ENCODE peak calls at places on chromosomes 4 and X, in five cellular contexts. K, C, F, M and H are unnamed samples.

GRCh38 chr4:101198741-101199339 is 148.5 kb downstream of the PPP3CA start:
- DNase-seq in K (no peak), C (no peak), F (no peak), M (no peak), H (no peak)

GRCh38 chr4:25446611-25447010 is 69.5 kb downstream of the ANAPC4 start:
- DNase-seq in K (no peak), C (no peak), F (no peak), M (no peak), H (no peak)

GRCh38 chrX:54838583-54838982 is 31.0 kb downstream of the MAGED2 start:
- DNase-seq in K (no peak), C (no peak), F (no peak), M (no peak), H (no peak)

GRCh38 chr4:10151182-10151581 is 34.6 kb upstream of the WDR1 start:
- DNase-seq in K (no peak), C (peak; percentile 47), F (no peak), M (no peak), H (no peak)

GRCh38 chrX:110201799-110202198 is 116.1 kb downstream of the AMMECR1 start:
- DNase-seq in K (no peak), C (no peak), F (no peak), M (no peak), H (no peak)

GRCh38 chrX:153032397-153033118 is 23.7 kb upstream of the PNMA3 start:
- DNase-seq in K (peak; percentile 75), C (peak; percentile 72), F (peak; percentile 27), M (peak; percentile 88), H (peak; percentile 67)

GRCh38 chrX:53483838-53484420 is 49.8 kb upstream of the HSD17B10 start:
- DNase-seq in K (no peak), C (no peak), F (peak; percentile 20), M (no peak), H (no peak)

GRCh38 chrX:134732676-134733075 is 74.4 kb upstream of the PLAC1 start:
- DNase-seq in K (no peak), C (no peak), F (no peak), M (no peak), H (no peak)

GRCh38 chrX:9860826-9861225 is 74.6 kb downstream of the SHROOM2 start:
- DNase-seq in K (no peak), C (no peak), F (no peak), M (no peak), H (no peak)

GRCh38 chr4:37745946-37746345 is 59.8 kb upstream of the RELL1 start:
- DNase-seq in K (no peak), C (no peak), F (peak; percentile 15), M (no peak), H (no peak)

GRCh38 chrX:103913356-103914020 is 48.9 kb upstream of the TMSB15B start:
- DNase-seq in K (no peak), C (no peak), F (peak; percentile 1), M (no peak), H (no peak)

GRCh38 chrX:103918050-103918449 is 44.4 kb upstream of the TMSB15B start:
- DNase-seq in K (peak; percentile 39), C (peak; percentile 53), F (peak; percentile 63), M (no peak), H (peak; percentile 17)

GRCh38 chrX:103918584-103919335 is 43.7 kb upstream of the TMSB15B start:
- DNase-seq in K (peak; percentile 6), C (peak; percentile 54), F (peak; percentile 74), M (peak; percentile 78), H (peak; percentile 31)

GRCh38 chrX:103919336-103919682 is 43.1 kb upstream of the TMSB15B start:
- DNase-seq in K (no peak), C (peak; percentile 23), F (peak; percentile 56), M (no peak), H (no peak)
- TF ChIP-seq CTCF in K (no peak), C (peak; percentile 11), F (peak; percentile 44), M (peak; percentile 35), H (no peak)

DNA sequence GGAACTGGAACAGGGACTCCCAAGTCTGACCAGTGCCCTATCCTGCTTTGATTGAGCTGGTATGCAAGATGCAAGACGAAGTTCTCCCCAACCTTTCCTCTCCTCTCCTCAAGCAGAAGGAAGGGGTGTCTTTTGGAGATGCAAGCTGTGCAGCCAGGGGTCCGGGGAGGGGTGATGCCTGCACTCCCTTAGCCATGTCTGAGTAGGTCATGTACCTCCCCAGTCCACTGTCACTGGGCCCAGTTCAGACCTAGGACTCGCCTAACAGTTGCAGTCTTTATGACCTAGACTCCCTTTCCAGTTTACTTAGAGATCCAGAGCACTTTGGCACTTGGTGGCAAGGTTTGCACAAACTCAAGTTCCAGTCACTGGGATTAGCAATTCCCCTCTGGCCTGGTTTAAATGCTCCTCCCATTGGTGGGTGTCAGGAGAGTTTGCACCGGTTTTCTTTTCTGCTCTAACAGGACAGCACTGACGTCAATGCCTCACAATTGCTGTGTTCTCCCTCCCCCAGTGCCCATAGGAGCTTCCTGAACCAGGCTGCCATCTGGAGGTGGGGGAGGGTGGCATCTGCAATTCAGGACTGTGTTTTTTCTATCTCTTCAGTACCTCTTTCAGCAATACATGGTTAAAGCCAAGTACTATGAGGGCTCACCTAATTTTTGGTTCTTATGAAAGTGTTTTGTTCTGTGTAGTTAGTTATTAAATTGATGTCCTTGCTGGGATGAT is 782.2 kb downstream of the ARAP2 start:
- DNase-seq in K (no peak), C (no peak), F (no peak), M (peak; percentile 21), H (no peak)
- TF ChIP-seq CTCF in K (no peak), C (no peak), F (no peak), M (no peak), H (no peak)

DNA sequence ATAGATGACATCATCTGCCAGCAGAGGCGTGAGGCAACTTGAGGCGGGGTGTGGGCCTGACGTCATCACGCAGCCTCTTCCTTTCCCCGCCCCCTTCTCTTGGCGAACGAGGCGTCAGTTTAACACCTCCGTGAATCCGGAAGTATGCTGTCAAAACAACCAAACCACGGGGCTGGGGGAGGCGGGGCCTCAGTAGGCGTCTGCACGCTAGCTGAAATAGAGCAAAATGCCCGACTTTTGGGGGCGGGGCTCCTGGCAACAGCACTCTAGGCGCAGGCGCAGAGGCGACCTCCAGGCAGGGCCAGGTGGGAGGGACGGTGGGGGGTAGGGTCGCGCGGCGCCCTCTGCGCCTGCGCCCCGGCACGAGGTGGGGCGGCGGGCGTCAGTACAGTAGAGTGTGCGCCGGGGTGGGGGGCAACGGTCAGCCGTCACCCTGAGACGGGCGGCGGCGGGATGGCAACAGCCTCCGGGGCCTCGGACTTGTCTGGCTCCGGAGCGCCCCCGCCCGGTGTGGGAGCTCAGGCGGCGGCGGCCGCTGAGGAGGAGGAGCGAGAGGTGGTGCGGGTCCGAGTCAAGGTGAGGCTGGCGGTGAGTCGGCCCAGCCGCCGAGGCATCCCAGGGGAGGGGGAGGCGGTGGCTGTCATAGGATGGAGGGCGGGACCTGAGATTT is at the start of gene TBC1D25:
- DNase-seq in K (peak; percentile 99), C (peak; percentile 97), F (peak; percentile 97), M (peak; percentile 98), H (peak; percentile 91)
- TF ChIP-seq CTCF in K (peak; percentile 53), C (peak; percentile 48), F (peak; percentile 43), M (peak; percentile 41), H (peak; percentile 33)

DNA sequence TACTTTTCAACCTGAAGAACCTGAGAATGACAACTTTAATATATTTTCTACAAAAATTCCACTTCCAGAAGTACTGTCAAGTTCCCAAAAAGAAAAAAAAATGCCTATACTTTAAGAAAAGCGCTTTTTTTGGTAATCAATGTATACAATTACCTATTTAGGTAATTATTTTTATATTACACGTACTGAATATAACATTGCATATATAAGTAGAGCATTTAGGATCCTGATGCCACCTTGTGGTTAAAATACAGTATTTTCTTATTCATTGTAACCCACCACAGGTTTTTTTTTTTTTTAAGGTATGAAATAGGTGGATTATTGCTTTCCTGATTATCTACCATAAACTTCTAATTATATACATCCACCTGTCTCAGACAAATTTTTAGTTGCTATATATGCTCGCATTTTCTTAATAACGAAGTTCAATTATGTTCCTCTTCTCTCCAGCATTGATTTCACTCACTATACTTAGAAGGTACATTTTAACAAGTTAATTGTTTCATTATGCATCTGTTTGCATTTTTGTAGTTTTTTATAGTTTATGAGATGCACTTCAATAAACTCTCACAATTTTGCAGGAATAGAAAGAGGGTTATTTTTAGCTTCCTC is 5.2 kb downstream of the MAP9 start:
- DNase-seq in K (peak; percentile 6), C (no peak), F (peak; percentile 37), M (no peak), H (no peak)
- TF ChIP-seq CTCF in K (no peak), C (peak; percentile 46), F (peak; percentile 45), M (peak; percentile 49), H (peak; percentile 68)

GRCh38 chr4:122305853-122306252 is 73.0 kb upstream of the ADAD1 start:
- DNase-seq in K (no peak), C (no peak), F (no peak), M (no peak), H (no peak)

GRCh38 chr4:122313001-122313400 is 65.8 kb upstream of the ADAD1 start:
- DNase-seq in K (no peak), C (no peak), F (no peak), M (no peak), H (no peak)

DNA sequence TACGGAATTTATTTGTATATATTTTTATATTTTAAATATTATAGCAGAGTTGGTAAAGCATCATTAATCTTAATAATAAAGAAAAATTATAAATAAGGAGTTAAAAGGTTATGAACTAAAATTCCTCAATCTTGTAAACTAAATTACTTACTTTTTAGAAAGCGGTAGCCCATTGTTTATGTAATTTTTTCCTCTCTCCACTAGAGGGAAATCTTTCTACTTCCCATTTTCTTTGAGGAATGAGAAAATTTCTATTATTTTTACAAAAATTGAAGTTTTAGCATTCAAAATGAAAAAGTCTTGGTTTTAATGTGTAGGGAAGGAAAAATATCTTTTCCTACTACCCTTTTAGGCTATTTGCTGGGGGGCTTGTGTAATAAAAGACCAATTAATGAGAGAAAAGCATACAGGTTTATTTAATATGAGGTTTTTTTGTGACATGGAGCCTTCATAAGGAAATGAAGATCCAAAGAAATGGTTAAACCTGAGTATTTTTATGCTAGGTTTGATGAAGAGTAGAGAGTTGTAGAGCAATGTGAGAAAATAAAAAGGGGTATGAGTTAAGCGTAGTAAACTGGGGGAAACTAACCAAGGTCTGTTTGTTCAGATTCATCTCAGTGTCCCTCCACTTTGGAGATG is 68.7 kb upstream of the ADAD1 start:
- DNase-seq in K (peak; percentile 3), C (no peak), F (peak; percentile 13), M (no peak), H (no peak)
- TF ChIP-seq CTCF in K (no peak), C (peak; percentile 23), F (peak; percentile 47), M (peak; percentile 48), H (peak; percentile 28)

DNA sequence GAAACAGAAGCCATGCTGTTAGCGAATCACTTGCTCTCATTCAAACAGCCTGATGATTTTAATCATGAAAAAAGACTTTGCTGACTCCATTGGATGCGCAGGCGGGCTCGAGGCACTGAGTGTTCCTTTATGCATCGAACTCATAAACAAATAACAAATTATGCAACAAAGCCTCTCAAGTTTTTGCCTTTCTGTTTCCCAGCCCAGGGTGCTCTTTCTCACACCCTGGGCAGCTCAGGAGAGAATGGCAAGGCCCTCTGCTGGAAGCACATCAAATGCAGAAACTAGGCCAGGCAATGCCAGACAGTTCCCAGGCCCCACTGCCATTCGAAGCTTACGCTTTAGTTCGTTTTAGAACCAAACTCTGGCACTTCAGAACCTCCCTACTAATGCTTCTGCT is 19.8 kb downstream of the ETNPPL start:
- DNase-seq in K (no peak), C (no peak), F (no peak), M (no peak), H (no peak)
- TF ChIP-seq CTCF in K (no peak), C (no peak), F (no peak), M (no peak), H (no peak)

GRCh38 chrX:122475306-122475705 is 708.8 kb upstream of the GRIA3 start:
- DNase-seq in K (no peak), C (no peak), F (no peak), M (no peak), H (no peak)
- TF ChIP-seq CTCF in K (no peak), C (no peak), F (no peak), M (no peak), H (no peak)